ENCODE peak calls at places on chromosomes 5 and 9, in seven cellular contexts. S is HCT116, H is heart right ventricle, P is neuronal stem cell, X is astrocyte, V is stomach, L is lower lobe of right lung. D is an unnamed sample. For H3K9me3, the result is how much of the 10 kb centered on the place peaks cover.

GRCh38 chr5:62457071-62457470 is 44.5 kb downstream of the IPO11 start:
- DNase-seq in S (no peak), H (no peak), P (no peak), X (no peak), V (no peak), L (no peak), D (no peak)

GRCh38 chr5:60634054-60634453 is 65.9 kb downstream of the DEPDC1B start:
- DNase-seq in S (no peak), H (no peak), P (no peak), X (no peak), V (no peak), L (no peak), D (no peak)

GRCh38 chr9:38216572-38216971 is 147.5 kb upstream of the SHB start:
- DNase-seq in S (no peak), H (no peak), P (no peak), X (no peak), V (no peak), L (no peak), D (no peak)

GRCh38 chr5:53253421-53253871 is 143.9 kb upstream of the MOCS2 start:
- DNase-seq in S (no peak), H (no peak), P (no peak), X (peak), V (no peak), L (no peak), D (no peak)

GRCh38 chr5:10445352-10445751 is 3.7 kb downstream of the ROPN1L start:
- DNase-seq in S (no peak), H (no peak), P (no peak), X (no peak), V (no peak), L (no peak), D (no peak)

GRCh38 chr5:174943785-174944184 is 219.4 kb downstream of the MSX2 start:
- DNase-seq in S (no peak), H (no peak), P (no peak), X (no peak), V (no peak), L (no peak), D (no peak)

GRCh38 chr9:90485028-90485427 is 157.6 kb downstream of the DIRAS2 start:
- DNase-seq in S (no peak), H (no peak), P (no peak), X (no peak), V (no peak), L (no peak), D (no peak)

GRCh38 chr5:176778921-176779465 is 31.4 kb upstream of the UNC5A start:
- DNase-seq in S (no peak), H (no peak), P (no peak), X (no peak), V (no peak), L (no peak), D (no peak)

GRCh38 chr5:179254638-179255271 is 90.5 kb downstream of the ADAMTS2 start:
- DNase-seq in S (no peak), H (no peak), P (no peak), X (no peak), V (no peak), L (no peak), D (no peak)

GRCh38 chr5:101977729-101978345 is 318.2 kb downstream of the SLCO4C1 start:
- DNase-seq in S (peak), H (no peak), P (peak), X (peak), V (no peak), L (no peak), D (peak)

GRCh38 chr9:134575103-134575816 is 66.3 kb upstream of the COL5A1 start:
- DNase-seq in S (no peak), H (no peak), P (no peak), X (no peak), V (peak), L (no peak), D (no peak)

GRCh38 chr9:36802171-36802920 is 229.7 kb downstream of the MELK start:
- DNase-seq in S (no peak), H (no peak), P (no peak), X (peak), V (no peak), L (no peak), D (no peak)

GRCh38 chr5:142547445-142548374 is 138.2 kb downstream of the FGF1 start:
- DNase-seq in S (no peak), H (no peak), P (no peak), X (no peak), V (no peak), L (no peak), D (no peak)

GRCh38 chr5:133145436-133146143 is 93.8 kb downstream of the HSPA4 start:
- DNase-seq in S (no peak), H (no peak), P (no peak), X (no peak), V (no peak), L (no peak), D (no peak)

GRCh38 chr5:139979518-139979917 is 63.6 kb downstream of the NRG2 start:
- DNase-seq in S (no peak), H (no peak), P (no peak), X (no peak), V (no peak), L (no peak), D (no peak)

GRCh38 chr9:72871685-72872084 is 81.2 kb downstream of the ALDH1A1 start:
- DNase-seq in S (peak), H (no peak), P (no peak), X (no peak), V (no peak), L (no peak), D (no peak)

GRCh38 chr5:75734913-75735789 is 17.9 kb upstream of the POC5 start:
- DNase-seq in S (peak), H (peak), P (peak), X (no peak), V (peak), L (no peak), D (peak)

GRCh38 chr9:107222020-107222522 is 61.0 kb upstream of the RAD23B start:
- DNase-seq in S (no peak), H (no peak), P (no peak), X (peak), V (no peak), L (no peak), D (no peak)

GRCh38 chr9:108040783-108041182 is 551.2 kb upstream of the KLF4 start:
- DNase-seq in S (no peak), H (no peak), P (no peak), X (peak), V (peak), L (no peak), D (no peak)

GRCh38 chr9:136270173-136270710 is 24.6 kb upstream of the QSOX2 start:
- DNase-seq in S (no peak), H (no peak), P (no peak), X (no peak), V (no peak), L (no peak), D (no peak)

GRCh38 chr5:122138356-122138755 is 9.0 kb downstream of the ZNF474 start:
- DNase-seq in S (no peak), H (no peak), P (no peak), X (no peak), V (no peak), L (no peak), D (no peak)

GRCh38 chr5:96718635-96719077 is 56.5 kb downstream of the CAST start:
- DNase-seq in S (no peak), H (peak), P (no peak), X (peak), V (peak), L (peak), D (no peak)

GRCh38 chr9:37229882-37230482 is 109.6 kb downstream of the ZCCHC7 start:
- DNase-seq in S (peak), H (no peak), P (no peak), X (peak), V (no peak), L (no peak), D (no peak)

GRCh38 chr5:83368835-83369234 is 102.7 kb upstream of the VCAN start:
- DNase-seq in S (no peak), H (no peak), P (no peak), X (no peak), V (no peak), L (no peak), D (peak)

GRCh38 chr9:38301376-38302106 is 91.0 kb upstream of the ALDH1B1 start:
- DNase-seq in S (no peak), H (no peak), P (no peak), X (no peak), V (no peak), L (no peak), D (no peak)

GRCh38 chr5:150320048-150320555 is 17.4 kb upstream of the ARSI start:
- DNase-seq in S (no peak), H (peak), P (no peak), X (peak), V (peak), L (no peak), D (no peak)

GRCh38 chr9:134386951-134387831 is 60.9 kb downstream of the RXRA start:
- DNase-seq in S (no peak), H (peak), P (no peak), X (no peak), V (peak), L (no peak), D (no peak)

GRCh38 chr9:84121991-84122523 is 141.5 kb downstream of the RMI1 start:
- DNase-seq in S (no peak), H (no peak), P (no peak), X (peak), V (no peak), L (no peak), D (peak)

GRCh38 chr5:30325795-30326194 is 867.7 kb upstream of the CDH6 start:
- DNase-seq in S (no peak), H (no peak), P (no peak), X (no peak), V (no peak), L (no peak), D (no peak)

GRCh38 chr5:53052499-53052898 is 57.1 kb downstream of the MOCS2 start:
- DNase-seq in S (no peak), H (no peak), P (no peak), X (peak), V (no peak), L (no peak), D (no peak)

GRCh38 chr5:159638954-159639559 is 277.2 kb upstream of the ADRA1B start:
- DNase-seq in S (no peak), H (no peak), P (no peak), X (no peak), V (no peak), L (no peak), D (no peak)

GRCh38 chr9:131673531-131673930 is 66.3 kb downstream of the RAPGEF1 start:
- DNase-seq in S (no peak), H (no peak), P (no peak), X (no peak), V (no peak), L (no peak), D (no peak)

DNA sequence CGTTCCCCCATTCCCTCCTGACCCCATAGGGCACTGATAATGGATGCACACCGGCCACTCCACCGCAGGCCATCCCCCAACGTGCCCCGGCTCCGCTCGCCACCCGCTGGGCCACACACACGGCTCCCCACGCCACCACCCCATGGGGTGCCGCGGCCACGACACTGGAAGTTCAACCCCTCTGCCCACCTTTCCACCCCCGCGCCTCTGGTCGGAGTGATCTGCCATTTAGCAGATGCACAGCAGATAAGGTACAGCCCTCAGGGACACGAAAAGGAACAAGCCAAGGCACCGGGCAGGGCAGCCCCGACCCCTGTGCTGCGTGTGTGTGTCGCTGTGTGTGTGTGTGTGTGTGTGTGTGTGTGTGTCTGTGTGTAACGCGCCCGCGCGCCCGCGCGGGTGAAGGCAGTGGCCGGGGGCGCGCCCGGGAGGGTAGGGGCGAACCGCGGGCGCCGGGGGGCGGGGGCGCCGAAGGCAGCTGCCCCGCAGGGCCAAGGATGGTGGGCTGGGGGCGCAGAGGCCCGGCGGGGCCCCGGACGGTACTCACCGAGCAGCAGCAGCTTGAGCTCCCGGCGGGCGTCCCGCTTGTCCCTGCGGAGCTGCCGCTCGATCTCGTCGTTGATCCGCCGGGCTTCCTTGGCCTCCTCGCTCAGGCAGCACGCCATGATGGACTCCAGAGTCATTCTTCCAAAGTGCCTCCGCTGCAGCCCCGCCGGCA is 899 bp downstream of the GNAQ start:
- DNase-seq in S (no peak), H (peak), P (peak), X (no peak), V (peak), L (peak), D (peak)
- H3K4me3 ChIP-seq in S (peak), H (peak), P (peak), X (peak), V (peak), L (peak), D (peak)

DNA sequence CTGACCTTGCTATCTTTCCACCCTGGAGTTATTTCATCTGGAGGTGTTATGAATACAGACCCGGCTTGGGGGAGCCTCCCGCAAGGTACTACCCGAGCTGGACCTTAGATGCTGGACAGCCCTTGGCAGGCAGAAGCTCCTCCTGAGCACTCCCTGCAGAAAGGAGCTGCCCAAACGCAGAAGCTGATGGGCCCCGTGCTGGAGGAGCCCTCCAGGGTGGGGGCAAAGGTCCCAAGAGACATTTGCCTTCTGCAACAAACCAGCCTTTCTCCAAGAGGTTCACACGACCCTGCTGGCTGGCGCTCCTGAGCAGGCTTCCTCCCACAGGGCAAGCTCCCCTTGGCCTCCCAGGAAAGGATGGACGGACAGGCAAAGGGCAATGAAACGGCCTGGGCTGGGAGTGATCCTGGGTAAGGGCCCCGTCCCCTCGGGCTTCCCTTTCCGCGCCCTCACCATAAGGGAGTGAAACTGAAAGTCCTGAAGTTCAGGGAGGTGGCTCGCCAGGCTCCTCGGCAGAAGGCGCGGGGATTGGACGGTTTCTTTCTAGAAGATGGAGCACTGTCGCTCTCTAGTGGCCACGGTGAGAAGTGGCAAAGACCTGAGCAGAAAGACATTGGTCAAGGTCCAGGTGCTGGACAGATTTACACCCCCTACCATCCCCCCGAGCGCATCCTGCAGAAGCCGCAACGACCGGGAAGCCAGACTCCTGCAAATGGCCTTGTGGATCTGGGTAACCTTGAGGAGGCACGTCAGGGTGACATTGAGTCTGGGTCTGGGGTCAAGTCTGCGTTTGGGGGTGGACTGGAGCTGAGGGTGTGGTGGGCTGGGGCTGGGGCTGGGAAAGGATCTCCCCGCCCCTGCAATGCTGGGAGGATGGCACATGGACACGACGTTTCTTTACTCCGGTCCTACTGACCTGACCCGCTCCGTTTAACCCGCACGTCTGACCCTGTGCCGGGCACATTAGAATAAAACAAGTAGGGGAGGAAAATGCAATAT is 56.4 kb downstream of the NEURL1B start:
- DNase-seq in S (peak), H (peak), P (peak), X (peak), V (peak), L (peak), D (peak)
- H3K27ac ChIP-seq in S (no peak), H (peak), P (no peak), X (no peak), V (peak), L (peak), D (no peak)

DNA sequence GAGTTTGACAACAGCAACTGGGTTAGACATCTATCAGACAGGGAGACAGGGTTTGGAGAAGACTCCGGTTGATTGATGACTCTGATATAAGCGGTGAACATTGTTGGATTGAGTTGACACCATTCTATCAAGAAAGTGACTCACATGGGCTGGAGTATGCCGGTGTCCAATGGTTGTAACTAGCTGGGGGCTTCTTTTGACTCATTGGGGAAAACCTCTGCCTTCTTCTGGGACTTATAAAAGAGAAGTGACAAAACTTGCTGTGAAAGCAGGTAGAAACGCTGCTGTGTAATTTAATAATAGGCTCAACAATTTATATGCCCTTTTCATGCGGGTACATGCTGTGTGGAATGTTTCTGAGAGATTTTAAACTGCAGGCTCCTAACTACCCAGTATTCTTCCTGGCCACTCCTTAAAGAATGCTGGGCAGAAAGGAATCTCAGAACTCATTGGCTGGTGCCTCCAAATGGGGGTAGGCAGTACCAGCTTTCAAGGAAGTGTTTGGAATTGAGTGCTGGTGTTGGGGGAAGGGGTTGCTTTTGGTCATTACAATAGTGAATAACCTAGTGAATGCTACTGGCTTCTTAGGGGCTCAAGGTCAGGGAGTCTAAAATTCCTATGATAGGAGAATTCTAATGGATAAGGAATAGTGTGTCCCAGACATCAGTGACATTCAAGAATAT is 43.9 kb downstream of the FYB1 start:
- DNase-seq in S (no peak), H (no peak), P (no peak), X (no peak), V (no peak), L (no peak), D (no peak)
- H3K9me3 ChIP-seq in S (under half), H (under half), P (under half), X (under half), V (under half), L (under half), D (under half)

GRCh38 chr5:78634634-78635033 is 13.9 kb downstream of the LHFPL2 start:
- DNase-seq in S (no peak), H (no peak), P (no peak), X (no peak), V (no peak), L (no peak), D (no peak)
- H3K4me3 ChIP-seq in S (no peak), H (no peak), P (no peak), X (no peak), V (no peak), L (no peak), D (no peak)

DNA sequence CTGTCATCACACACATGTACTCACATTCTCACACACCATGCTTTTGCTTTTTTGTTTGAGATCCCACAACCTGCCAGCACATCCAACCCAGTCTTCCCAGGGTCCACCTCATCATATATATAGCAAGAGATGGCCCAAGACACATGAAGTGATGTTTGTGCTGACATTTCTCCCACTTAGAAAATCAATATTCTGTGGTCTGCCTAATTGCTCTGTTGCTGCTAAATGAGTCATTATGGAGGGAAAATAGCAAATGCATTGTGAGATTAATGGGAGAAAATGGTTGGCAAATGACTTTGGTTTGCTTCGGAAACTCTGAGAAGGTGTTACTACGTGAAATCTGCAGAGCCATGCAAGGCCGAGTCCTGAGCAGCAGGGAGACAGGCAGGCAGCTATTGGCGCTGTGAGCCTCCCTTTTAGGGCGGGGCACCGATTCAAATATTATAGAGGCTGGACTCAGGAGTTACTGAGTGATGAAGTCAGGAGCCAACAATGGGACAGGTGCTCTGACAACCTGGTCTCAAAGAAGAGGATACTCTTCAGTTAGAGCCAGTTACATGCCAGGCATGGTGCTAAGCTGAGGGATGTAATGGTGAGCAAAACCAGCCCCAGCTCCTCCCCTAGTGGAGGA is 62.8 kb downstream of the DAB2IP start:
- DNase-seq in S (no peak), H (no peak), P (no peak), X (no peak), V (no peak), L (no peak), D (no peak)
- H3K27ac ChIP-seq in S (no peak), H (no peak), P (no peak), X (no peak), V (no peak), L (no peak), D (no peak)

D was measured in cardiac muscle cell.